ENCODE peak calls at places on chromosomes 2 and 18, in six cellular contexts. O is ascending aorta; Q is neural crest cell; A is cardiac muscle cell; E is lower leg skin; P is activated CD4-positive, alpha-beta T cell treated with anti-CD3 and anti-CD28 coated beads, Interleukin-2, amount 10 ng/mL, durations not matched to agents 7 days and 5 days. N is an unnamed sample.

GRCh38 chr2:48347712-48348111 is 182.2 kb upstream of the STON1 start:
- DNase-seq in E (no peak), A (peak; percentile 26), O (no peak), P (no peak), Q (no peak), N (no peak)

GRCh38 chr2:102301867-102302362 is 9.4 kb upstream of the IL1RL1 start:
- DNase-seq in Q (peak; percentile 5), P (peak; percentile 63), O (no peak), A (peak; percentile 80), E (no peak), N (peak; percentile 28)

GRCh38 chr2:216665717-216666116 is 29.6 kb downstream of the IGFBP5 start:
- DNase-seq in E (no peak), O (no peak), P (no peak), A (peak; percentile 34), Q (peak; percentile 34), N (no peak)

GRCh38 chr2:217573565-217573964 is 429.2 kb downstream of the TNS1 start:
- DNase-seq in E (no peak), A (peak; percentile 41), P (no peak), Q (no peak), O (no peak), N (no peak)

GRCh38 chr2:134372611-134373131 is 118.8 kb downstream of the MGAT5 start:
- DNase-seq in A (peak; percentile 66), P (no peak), Q (no peak), O (no peak), E (no peak), N (no peak)

GRCh38 chr2:46268196-46268595 is 29.0 kb upstream of the EPAS1 start:
- DNase-seq in P (no peak), A (peak; percentile 70), O (no peak), Q (no peak), E (no peak), N (peak; percentile 57)

GRCh38 chr2:96809216-96809882 is 6.7 kb upstream of the CNNM3 start:
- DNase-seq in A (no peak), P (no peak), E (no peak), O (no peak), Q (no peak), N (no peak)

GRCh38 chr2:42092084-42092996 is 44.5 kb downstream of the PKDCC start:
- DNase-seq in A (peak; percentile 67), Q (no peak), P (no peak), O (no peak), E (no peak), N (no peak)

GRCh38 chr2:176125215-176126054 is 2.9 kb downstream of the HOXD9 start:
- DNase-seq in A (no peak), P (no peak), Q (no peak), O (peak; percentile 53), E (peak; percentile 71), N (no peak)

GRCh38 chr18:67599277-67599676 is 82.8 kb upstream of the DSEL start:
- DNase-seq in E (no peak), P (no peak), O (no peak), Q (no peak), A (peak; percentile 33), N (no peak)

GRCh38 chr2:199596549-199596948 is 138.8 kb upstream of the SATB2 start:
- DNase-seq in Q (no peak), O (no peak), E (no peak), A (peak; percentile 27), P (peak; percentile 16), N (peak; percentile 32)

GRCh38 chr2:229376866-229377265 is 105.8 kb upstream of the PID1 start:
- DNase-seq in Q (no peak), O (no peak), A (no peak), E (no peak), P (no peak), N (no peak)

GRCh38 chr2:25090801-25091200 is 48.9 kb downstream of the EFR3B start:
- DNase-seq in E (no peak), Q (no peak), O (no peak), P (no peak), A (no peak), N (no peak)

GRCh38 chr18:59604877-59605276 is 92.3 kb downstream of the CCBE1 start:
- DNase-seq in P (no peak), E (no peak), O (no peak), Q (no peak), A (no peak), N (no peak)

GRCh38 chr2:231245253-231246094 is 47.0 kb downstream of the ARMC9 start:
- DNase-seq in P (no peak), O (no peak), A (peak; percentile 13), E (no peak), Q (no peak), N (no peak)

GRCh38 chr18:2606335-2606734 is 35.0 kb downstream of the NDC80 start:
- DNase-seq in Q (no peak), E (no peak), A (no peak), O (no peak), P (no peak), N (no peak)